ENCODE peak calls at places on chromosomes 12 and 14, in four cellular contexts. Z is H9, A is IMR-90, S is mesendoderm. G is an unnamed sample.

GRCh38 chr14:76829016-76829365 is 2.8 kb downstream of the LRRC74A start:
- DNase-seq in Z (no peak), A (no peak), S (peak; percentile 47), G (no peak)

GRCh38 chr12:92629349-92630065 is 73.3 kb upstream of the PLEKHG7 start:
- DNase-seq in Z (no peak), A (peak; percentile 58), S (peak; percentile 40), G (no peak)

GRCh38 chr14:104723651-104724406 is at the start of gene ADSS1:
- DNase-seq in Z (peak; percentile 69), A (no peak), S (peak; percentile 57), G (peak; percentile 65)

GRCh38 chr14:29222671-29223268 is 456.2 kb downstream of the FOXG1 start:
- DNase-seq in Z (peak; percentile 26), A (peak; percentile 73), S (peak; percentile 36), G (no peak)

GRCh38 chr14:69690042-69690441 is 76.9 kb upstream of the SRSF5 start:
- DNase-seq in Z (no peak), A (no peak), S (no peak), G (no peak)

GRCh38 chr14:32167907-32168306 is 33.9 kb upstream of the RNU6-7 start:
- DNase-seq in Z (no peak), A (no peak), S (no peak), G (no peak)

GRCh38 chr12:78870539-78870938 is 6.0 kb downstream of the SYT1 start:
- DNase-seq in Z (peak; percentile 41), A (no peak), S (peak; percentile 34), G (no peak)

GRCh38 chr12:47870175-47870781 is 34.5 kb downstream of the VDR start:
- DNase-seq in Z (peak; percentile 78), A (no peak), S (peak; percentile 78), G (peak; percentile 23)

GRCh38 chr14:94237046-94237445 is 56.0 kb downstream of the SERPINA10 start:
- DNase-seq in Z (no peak), A (no peak), S (no peak), G (no peak)

DNA sequence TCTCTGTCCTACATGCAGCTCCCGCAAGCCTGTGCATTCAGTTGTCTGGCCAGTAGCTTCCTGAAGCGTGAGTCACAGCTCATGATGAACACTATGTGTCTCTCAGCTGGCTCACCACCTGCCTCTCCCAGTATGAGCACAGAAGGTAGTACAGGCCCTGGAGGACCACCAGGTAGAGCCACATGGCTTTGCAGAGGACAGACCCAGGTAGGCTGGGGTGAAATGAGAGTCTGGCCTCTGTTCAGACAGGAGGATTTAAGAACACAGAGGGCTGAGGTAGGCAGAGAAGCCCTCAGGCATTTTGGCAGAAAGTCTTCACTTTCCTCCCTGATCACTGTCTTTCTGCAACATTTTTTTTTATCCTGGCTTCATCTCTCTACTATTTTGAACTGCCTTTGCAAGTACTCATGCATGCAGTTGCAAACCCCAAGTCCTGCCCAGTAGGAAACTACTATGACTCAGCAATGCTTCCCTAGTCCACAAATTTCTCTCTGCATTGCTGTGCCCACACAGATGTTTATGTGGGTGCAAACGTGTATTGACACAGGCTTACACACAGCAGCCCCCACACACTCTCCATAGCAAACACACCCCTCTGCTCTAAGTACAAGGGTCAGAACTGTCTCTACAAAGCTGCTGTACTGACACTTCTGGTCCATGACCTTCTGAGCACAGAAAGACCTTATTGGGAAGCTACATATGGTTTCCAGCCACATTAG is 7.2 kb upstream of the SDR9C7 start:
- DNase-seq in Z (peak; percentile 33), A (peak; percentile 50), S (peak; percentile 5), G (no peak)
- H3K23ac ChIP-seq in Z (no peak overlapping the region), A (no peak overlapping the region), S (no peak overlapping the region), G (peak overlapping the region; percentile 10)

DNA sequence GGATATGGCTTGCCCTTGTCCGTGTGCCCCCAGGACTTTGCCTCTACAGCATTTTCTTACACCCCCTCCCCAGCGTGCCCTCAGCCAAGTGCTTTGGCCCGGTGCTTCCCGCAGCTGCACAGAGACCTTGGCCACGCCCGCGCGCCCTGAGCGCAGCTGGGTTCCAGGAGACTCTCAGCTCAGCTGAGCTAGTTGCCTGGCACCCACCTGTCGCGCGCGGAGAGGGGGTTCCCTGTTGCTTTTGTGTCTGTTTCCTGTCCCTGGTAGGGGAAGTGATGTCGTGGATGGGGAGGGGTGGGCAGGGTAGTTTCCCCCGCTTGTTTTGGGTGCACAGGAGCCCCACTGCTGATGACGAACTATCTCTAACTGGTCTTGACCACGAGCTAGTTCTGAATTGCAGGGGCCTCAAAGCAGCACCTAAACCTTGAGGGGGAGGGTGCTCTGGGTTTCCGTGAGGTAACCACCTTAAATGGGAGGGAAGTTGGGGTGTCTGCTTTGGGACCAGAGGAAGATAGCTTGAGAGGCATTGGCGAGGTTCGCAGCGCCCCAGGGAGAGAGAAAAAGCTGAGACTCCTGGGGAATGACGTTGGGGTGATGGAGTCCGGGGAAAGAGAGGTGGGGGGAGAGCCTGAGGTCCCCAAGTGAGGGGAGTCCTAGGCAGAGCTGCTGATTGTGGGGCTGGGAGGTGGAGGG is 1.5 kb downstream of the DIO3 start:
- DNase-seq in Z (no peak), A (no peak), S (no peak), G (no peak)
- H4K8ac ChIP-seq in Z (no peak overlapping the region), A (no peak overlapping the region), S (no peak overlapping the region), G (no peak overlapping the region)

GRCh38 chr12:1994429-1995143 is 9.7 kb downstream of the DCP1B start:
- DNase-seq in Z (no peak), A (no peak), S (no peak), G (no peak)

GRCh38 chr12:1993341-1993740 is 10.9 kb downstream of the DCP1B start:
- DNase-seq in Z (no peak), A (peak; percentile 98), S (no peak), G (no peak)

GRCh38 chr12:1993871-1994371 is 10.3 kb downstream of the DCP1B start:
- DNase-seq in Z (no peak), A (peak; percentile 95), S (no peak), G (no peak)

GRCh38 chr12:1992732-1993131 is 11.5 kb downstream of the DCP1B start:
- DNase-seq in Z (no peak), A (no peak), S (no peak), G (no peak)

DNA sequence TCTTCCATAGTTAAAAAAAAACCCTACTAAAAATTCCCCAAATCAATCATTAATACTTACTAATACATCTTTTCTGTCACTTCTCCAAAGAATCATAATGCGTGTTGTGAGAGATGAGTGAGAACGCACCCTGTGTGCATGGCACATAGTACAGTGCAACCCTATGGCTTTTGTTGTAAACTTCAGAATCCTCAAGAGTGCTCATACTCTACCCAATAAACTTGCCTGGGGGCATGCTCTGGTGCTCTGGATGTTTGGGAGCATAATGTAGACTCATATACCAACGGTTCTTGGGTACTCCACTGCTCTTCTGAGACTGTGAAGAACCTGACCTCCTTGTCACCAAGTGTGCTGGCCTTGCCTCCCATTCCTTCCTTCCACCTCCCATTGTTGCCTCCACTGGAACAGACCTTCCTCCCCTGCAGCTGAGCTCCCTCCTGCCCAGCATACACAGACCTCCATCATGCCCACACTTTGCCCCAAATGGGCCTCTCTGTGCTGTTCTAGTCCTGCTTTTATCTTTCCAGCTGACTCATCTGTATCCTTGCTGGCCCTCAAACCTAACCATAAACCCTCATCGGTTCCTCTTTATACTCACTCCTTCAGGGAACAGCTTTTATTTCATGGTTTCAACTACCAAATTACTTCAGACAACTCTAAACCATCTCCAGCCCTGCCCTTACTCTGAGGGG is 8.9 kb downstream of the DCP1B start:
- DNase-seq in Z (no peak), A (no peak), S (no peak), G (no peak)
- H3K23ac ChIP-seq in Z (no peak overlapping the region), A (peak overlapping the region; percentile 19), S (no peak overlapping the region), G (no peak overlapping the region)

DNA sequence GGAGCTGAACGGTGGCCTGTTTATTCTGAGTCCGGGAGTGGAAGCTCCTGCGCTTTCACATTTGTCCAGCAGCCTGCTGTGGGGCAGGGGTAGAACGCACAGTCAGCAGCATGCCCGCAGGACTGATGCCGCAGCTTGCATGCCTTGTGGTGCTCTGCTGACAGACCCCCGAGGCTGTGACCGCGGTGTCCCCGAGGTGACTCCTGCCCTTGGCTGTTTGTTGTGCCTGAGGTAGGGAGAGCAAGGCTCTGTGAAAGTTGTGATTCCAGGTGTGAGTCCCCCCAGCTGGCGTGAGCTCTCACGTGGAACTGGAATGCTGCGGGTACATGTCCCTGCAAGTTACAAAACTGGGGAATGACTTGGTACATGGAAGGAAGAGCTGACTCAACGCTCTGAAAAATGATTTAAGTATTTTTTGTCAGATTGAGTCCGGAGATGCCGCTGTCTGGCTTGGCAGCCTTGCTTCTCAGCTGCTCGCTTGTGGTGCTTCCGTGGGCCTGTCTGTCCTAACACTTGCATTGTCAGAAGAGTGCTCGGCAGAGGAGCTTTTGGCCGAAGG is 18.1 kb downstream of the MLXIP start:
- DNase-seq in Z (no peak), A (peak; percentile 70), S (no peak), G (no peak)
- H4K8ac ChIP-seq in Z (no peak overlapping the region), A (no peak overlapping the region), S (no peak overlapping the region), G (no peak overlapping the region)

G was measured in neuronal stem cell.